ENCODE peak calls at places on chromosomes 3 and 15, in seven cellular contexts. One of them, this sample, is unnamed.

GRCh38 chr15:63514533-63514943 is 10.1 kb downstream of the USP3 start:
- DNase-seq in mesendoderm: no peak
- DNase-seq in neuronal stem cell: no peak
- DNase-seq in H9: no peak
- DNase-seq in mesenchymal stem cell: peak
- DNase-seq in IMR-90: peak
- DNase-seq in H1: no peak
- DNase-seq in this sample: no peak

GRCh38 chr3:193563999-193564398 is 9.3 kb upstream of the ATP13A4 start:
- DNase-seq in mesendoderm: peak
- DNase-seq in neuronal stem cell: no peak
- DNase-seq in H9: peak
- DNase-seq in mesenchymal stem cell: no peak
- DNase-seq in IMR-90: no peak
- DNase-seq in H1: no peak
- DNase-seq in this sample: peak

GRCh38 chr15:39462691-39463090 is 118.2 kb upstream of the THBS1 start:
- DNase-seq in mesendoderm: no peak
- DNase-seq in neuronal stem cell: no peak
- DNase-seq in H9: no peak
- DNase-seq in mesenchymal stem cell: peak
- DNase-seq in IMR-90: peak
- DNase-seq in H1: no peak
- DNase-seq in this sample: no peak

GRCh38 chr15:83732770-83733169 is 78.8 kb downstream of the ADAMTSL3 start:
- DNase-seq in mesendoderm: no peak
- DNase-seq in neuronal stem cell: no peak
- DNase-seq in H9: no peak
- DNase-seq in mesenchymal stem cell: no peak
- DNase-seq in IMR-90: no peak
- DNase-seq in H1: no peak
- DNase-seq in this sample: no peak

GRCh38 chr3:10725067-10725466 is 91.0 kb upstream of the SLC6A11 start:
- DNase-seq in mesendoderm: no peak
- DNase-seq in neuronal stem cell: no peak
- DNase-seq in H9: peak
- DNase-seq in mesenchymal stem cell: no peak
- DNase-seq in IMR-90: no peak
- DNase-seq in H1: no peak
- DNase-seq in this sample: no peak

GRCh38 chr15:72339777-72340177 is 19.8 kb upstream of the CELF6 start:
- DNase-seq in mesendoderm: no peak
- DNase-seq in neuronal stem cell: no peak
- DNase-seq in H9: no peak
- DNase-seq in mesenchymal stem cell: peak
- DNase-seq in IMR-90: peak
- DNase-seq in H1: no peak
- DNase-seq in this sample: peak

GRCh38 chr3:47496892-47497291 is 16.6 kb downstream of the ELP6 start:
- DNase-seq in mesendoderm: no peak
- DNase-seq in neuronal stem cell: no peak
- DNase-seq in H9: no peak
- DNase-seq in mesenchymal stem cell: no peak
- DNase-seq in IMR-90: no peak
- DNase-seq in H1: no peak
- DNase-seq in this sample: no peak

GRCh38 chr3:194879991-194880939 is 194.6 kb downstream of the FAM43A start:
- DNase-seq in mesendoderm: no peak
- DNase-seq in neuronal stem cell: no peak
- DNase-seq in H9: peak
- DNase-seq in mesenchymal stem cell: no peak
- DNase-seq in IMR-90: peak
- DNase-seq in H1: no peak
- DNase-seq in this sample: no peak

GRCh38 chr15:23384371-23384770 is 29.8 kb downstream of the GOLGA8S start:
- DNase-seq in mesendoderm: no peak
- DNase-seq in neuronal stem cell: no peak
- DNase-seq in H9: no peak
- DNase-seq in mesenchymal stem cell: no peak
- DNase-seq in IMR-90: no peak
- DNase-seq in H1: no peak
- DNase-seq in this sample: no peak
- H2AK5ac ChIP-seq in mesendoderm: no peak
- H2AK5ac ChIP-seq in neuronal stem cell: no peak
- H2AK5ac ChIP-seq in H9: no peak
- H2AK5ac ChIP-seq in mesenchymal stem cell: no peak
- H2AK5ac ChIP-seq in IMR-90: no peak
- H2AK5ac ChIP-seq in H1: no peak
- H2AK5ac ChIP-seq in this sample: no peak

GRCh38 chr15:40939909-40940801 is 11.0 kb downstream of the DLL4 start:
- DNase-seq in mesendoderm: no peak
- DNase-seq in neuronal stem cell: no peak
- DNase-seq in H9: no peak
- DNase-seq in mesenchymal stem cell: no peak
- DNase-seq in IMR-90: no peak
- DNase-seq in H1: no peak
- DNase-seq in this sample: no peak
- H3K4me2 ChIP-seq in mesendoderm: no peak
- H3K4me2 ChIP-seq in neuronal stem cell: no peak
- H3K4me2 ChIP-seq in H9: no peak
- H3K4me2 ChIP-seq in mesenchymal stem cell: no peak
- H3K4me2 ChIP-seq in IMR-90: no peak
- H3K4me2 ChIP-seq in H1: no peak
- H3K4me2 ChIP-seq in this sample: no peak

DNA sequence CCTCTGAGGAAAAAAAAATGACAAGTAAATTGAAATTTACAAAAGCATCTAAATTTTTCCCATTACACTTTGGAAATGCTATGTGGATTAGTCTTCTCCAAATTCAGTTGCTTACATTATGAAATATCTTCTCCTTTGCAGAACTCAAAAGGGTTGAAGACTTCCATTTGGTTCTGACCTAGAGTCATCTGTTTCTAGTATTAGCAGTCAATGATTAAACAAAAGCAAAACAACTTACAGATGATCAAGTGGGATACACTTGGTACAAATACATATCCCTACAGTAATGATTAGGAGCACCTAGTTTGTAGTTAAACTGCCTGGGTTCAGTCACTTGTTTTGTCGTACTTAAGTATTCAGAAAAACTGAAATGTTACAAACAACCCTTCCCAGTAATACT is 136.2 kb downstream of the MBNL1 start:
- DNase-seq in mesendoderm: no peak
- DNase-seq in neuronal stem cell: no peak
- DNase-seq in H9: no peak
- DNase-seq in mesenchymal stem cell: no peak
- DNase-seq in IMR-90: no peak
- DNase-seq in H1: no peak
- DNase-seq in this sample: no peak
- H2AK5ac ChIP-seq in mesendoderm: no peak
- H2AK5ac ChIP-seq in neuronal stem cell: no peak
- H2AK5ac ChIP-seq in H9: no peak
- H2AK5ac ChIP-seq in mesenchymal stem cell: no peak
- H2AK5ac ChIP-seq in IMR-90: no peak
- H2AK5ac ChIP-seq in H1: no peak
- H2AK5ac ChIP-seq in this sample: no peak

GRCh38 chr3:126494204-126494603 is 18.5 kb upstream of the ZXDC start:
- DNase-seq in mesendoderm: no peak
- DNase-seq in neuronal stem cell: no peak
- DNase-seq in H9: no peak
- DNase-seq in mesenchymal stem cell: no peak
- DNase-seq in IMR-90: no peak
- DNase-seq in H1: no peak
- DNase-seq in this sample: no peak

GRCh38 chr3:126495786-126496185 is 20.1 kb upstream of the ZXDC start:
- DNase-seq in mesendoderm: no peak
- DNase-seq in neuronal stem cell: no peak
- DNase-seq in H9: no peak
- DNase-seq in mesenchymal stem cell: no peak
- DNase-seq in IMR-90: no peak
- DNase-seq in H1: no peak
- DNase-seq in this sample: no peak

GRCh38 chr3:126493051-126493450 is 17.4 kb upstream of the ZXDC start:
- DNase-seq in mesendoderm: no peak
- DNase-seq in neuronal stem cell: no peak
- DNase-seq in H9: no peak
- DNase-seq in mesenchymal stem cell: no peak
- DNase-seq in IMR-90: no peak
- DNase-seq in H1: no peak
- DNase-seq in this sample: no peak

GRCh38 chr3:126494831-126495230 is 19.1 kb upstream of the ZXDC start:
- DNase-seq in mesendoderm: no peak
- DNase-seq in neuronal stem cell: no peak
- DNase-seq in H9: no peak
- DNase-seq in mesenchymal stem cell: no peak
- DNase-seq in IMR-90: no peak
- DNase-seq in H1: no peak
- DNase-seq in this sample: no peak

DNA sequence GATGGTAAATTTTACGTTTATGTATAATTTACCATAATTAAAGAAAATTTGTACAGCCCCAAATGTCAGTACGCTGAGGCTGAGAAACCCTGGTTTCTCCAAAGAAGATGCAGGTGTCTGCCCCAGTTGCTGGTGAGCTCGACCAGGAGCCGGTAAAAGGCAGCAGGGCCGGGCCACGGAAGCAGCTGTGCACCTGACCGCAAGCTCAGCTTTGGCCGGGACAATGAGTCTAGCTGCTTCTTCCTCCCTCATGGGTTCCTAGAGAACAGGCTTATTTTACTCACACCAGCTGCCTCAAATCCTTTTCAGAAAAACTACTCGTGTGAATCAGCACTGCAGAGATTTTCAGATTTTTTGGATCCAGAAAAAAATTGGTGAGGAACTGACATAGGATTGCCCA is 18.0 kb upstream of the ZXDC start:
- DNase-seq in mesendoderm: no peak
- DNase-seq in neuronal stem cell: no peak
- DNase-seq in H9: no peak
- DNase-seq in mesenchymal stem cell: no peak
- DNase-seq in IMR-90: no peak
- DNase-seq in H1: no peak
- DNase-seq in this sample: no peak
- H3K4me2 ChIP-seq in mesendoderm: no peak
- H3K4me2 ChIP-seq in neuronal stem cell: no peak
- H3K4me2 ChIP-seq in H9: no peak
- H3K4me2 ChIP-seq in mesenchymal stem cell: no peak
- H3K4me2 ChIP-seq in IMR-90: no peak
- H3K4me2 ChIP-seq in H1: no peak
- H3K4me2 ChIP-seq in this sample: no peak

DNA sequence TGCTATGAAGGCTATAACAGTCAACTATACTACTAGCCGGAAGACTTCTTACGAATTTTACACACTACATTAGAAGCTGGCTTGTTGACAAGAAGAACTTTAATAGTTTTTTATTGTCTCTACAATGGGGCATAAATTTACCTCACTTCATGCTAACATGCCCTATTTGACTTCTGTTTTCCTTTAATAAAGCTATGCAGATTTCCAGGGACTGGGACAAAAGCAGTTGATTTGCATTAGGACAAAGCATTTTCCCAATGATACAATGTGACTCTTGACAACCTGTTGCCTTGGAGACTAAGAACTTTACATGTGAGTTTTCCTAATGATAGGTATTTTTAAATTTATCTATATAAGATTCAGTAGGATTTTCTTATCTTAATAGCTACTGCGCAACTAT is 318.6 kb upstream of the NAALADL2 start:
- DNase-seq in mesendoderm: peak
- DNase-seq in neuronal stem cell: no peak
- DNase-seq in H9: no peak
- DNase-seq in mesenchymal stem cell: no peak
- DNase-seq in IMR-90: no peak
- DNase-seq in H1: no peak
- DNase-seq in this sample: no peak
- H2AK5ac ChIP-seq in mesendoderm: no peak
- H2AK5ac ChIP-seq in neuronal stem cell: no peak
- H2AK5ac ChIP-seq in H9: no peak
- H2AK5ac ChIP-seq in mesenchymal stem cell: no peak
- H2AK5ac ChIP-seq in IMR-90: no peak
- H2AK5ac ChIP-seq in H1: no peak
- H2AK5ac ChIP-seq in this sample: no peak

GRCh38 chr15:96972201-96972600 is 641.7 kb downstream of the NR2F2 start:
- DNase-seq in mesendoderm: no peak
- DNase-seq in neuronal stem cell: no peak
- DNase-seq in H9: no peak
- DNase-seq in mesenchymal stem cell: no peak
- DNase-seq in IMR-90: no peak
- DNase-seq in H1: no peak
- DNase-seq in this sample: no peak

GRCh38 chr15:96974761-96975160 is 644.3 kb downstream of the NR2F2 start:
- DNase-seq in mesendoderm: no peak
- DNase-seq in neuronal stem cell: no peak
- DNase-seq in H9: no peak
- DNase-seq in mesenchymal stem cell: peak
- DNase-seq in IMR-90: no peak
- DNase-seq in H1: no peak
- DNase-seq in this sample: no peak

DNA sequence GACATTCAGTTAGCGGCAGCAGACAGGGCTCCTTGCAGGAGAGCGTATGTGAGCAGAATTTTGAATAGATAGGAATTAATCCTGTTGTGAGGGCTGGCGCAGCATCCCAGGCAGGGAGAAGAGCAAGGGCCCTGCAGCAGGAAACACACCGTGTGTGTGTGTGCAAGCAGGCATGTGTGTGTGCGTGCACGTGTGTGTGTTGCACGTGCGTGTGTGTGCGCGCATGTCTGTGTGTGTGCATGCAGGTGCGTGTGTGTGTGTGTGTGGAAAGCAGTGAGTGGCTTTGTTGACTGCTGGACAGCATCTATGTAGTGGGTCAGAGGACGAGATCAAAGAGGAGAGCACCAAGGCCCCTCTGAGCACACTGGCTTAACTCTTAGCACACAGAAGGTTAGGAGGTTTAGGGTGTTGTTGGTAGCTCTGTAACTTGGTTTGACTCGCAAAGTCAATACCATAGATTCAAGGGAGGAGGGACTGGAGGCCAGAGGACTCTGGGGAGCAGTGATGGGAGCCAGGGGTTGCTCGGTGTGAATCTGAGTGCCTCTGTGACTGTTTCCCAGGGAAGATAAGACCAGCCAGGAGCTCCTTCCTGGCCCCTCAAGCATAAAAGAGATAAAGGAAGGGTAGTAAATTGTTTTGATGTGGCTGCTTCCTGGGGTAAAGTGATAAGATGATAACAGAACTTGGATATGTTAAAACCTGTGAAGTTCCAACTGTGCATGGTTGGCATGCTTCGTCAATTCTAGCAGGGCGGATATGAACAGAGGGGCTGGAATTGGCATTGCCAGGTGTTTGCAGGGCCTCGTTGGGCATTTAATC is 639.6 kb downstream of the NR2F2 start:
- DNase-seq in mesendoderm: peak
- DNase-seq in neuronal stem cell: no peak
- DNase-seq in H9: no peak
- DNase-seq in mesenchymal stem cell: no peak
- DNase-seq in IMR-90: no peak
- DNase-seq in H1: no peak
- DNase-seq in this sample: no peak
- H3K4me2 ChIP-seq in mesendoderm: no peak
- H3K4me2 ChIP-seq in neuronal stem cell: no peak
- H3K4me2 ChIP-seq in H9: no peak
- H3K4me2 ChIP-seq in mesenchymal stem cell: no peak
- H3K4me2 ChIP-seq in IMR-90: no peak
- H3K4me2 ChIP-seq in H1: no peak
- H3K4me2 ChIP-seq in this sample: no peak